ENCODE peak calls at places on chromosomes 3 and 15, in five cellular contexts. F is endodermal cell; S is naive thymus-derived CD4-positive, alpha-beta T cell; C is HepG2; I is brain microvascular endothelial cell. E is an unnamed sample.

GRCh38 chr15:84790676-84791075 is 26.5 kb upstream of the ALPK3 start:
- DNase-seq in S (no peak), F (no peak), I (no peak), C (no peak), E (no peak)

GRCh38 chr15:94970831-94971230 is 739.5 kb downstream of the MCTP2 start:
- DNase-seq in C (no peak), S (no peak), F (no peak), I (no peak), E (no peak)

GRCh38 chr3:5194801-5195509 is 7.4 kb downstream of the EDEM1 start:
- DNase-seq in I (peak; percentile 77), F (no peak), C (peak; percentile 67), S (no peak), E (peak; percentile 32)

GRCh38 chr3:140242818-140243276 is 307.9 kb downstream of the CLSTN2 start:
- DNase-seq in C (no peak), F (no peak), I (peak; percentile 20), S (no peak), E (no peak)

GRCh38 chr3:15976524-15976923 is 178.7 kb upstream of the ANKRD28 start:
- DNase-seq in F (no peak), C (no peak), S (no peak), I (no peak), E (no peak)

GRCh38 chr15:31295660-31296059 is 31.0 kb upstream of the KLF13 start:
- DNase-seq in C (no peak), F (no peak), I (no peak), S (no peak), E (no peak)

GRCh38 chr3:44024194-44024593 is 217.5 kb upstream of the TOPAZ1 start:
- DNase-seq in S (no peak), C (no peak), I (no peak), F (no peak), E (no peak)

GRCh38 chr15:80588801-80589200 is 106.3 kb upstream of the ABHD17C start:
- DNase-seq in F (peak; percentile 2), C (peak; percentile 51), S (no peak), I (peak; percentile 93), E (no peak)

GRCh38 chr3:156614642-156615511 is 59.5 kb upstream of the TIPARP start:
- DNase-seq in S (no peak), I (no peak), F (no peak), C (no peak), E (no peak)

GRCh38 chr3:58535531-58536500 is 1.2 kb downstream of the ACOX2 start:
- DNase-seq in S (no peak), F (peak; percentile 63), I (no peak), C (peak; percentile 89), E (no peak)

GRCh38 chr3:101992861-101993260 is 143.5 kb downstream of the NFKBIZ start:
- DNase-seq in I (no peak), F (no peak), S (no peak), C (no peak), E (no peak)

GRCh38 chr3:127722104-127722784 is 49.5 kb downstream of the ABTB1 start:
- DNase-seq in C (no peak), F (no peak), S (no peak), I (no peak), E (no peak)

GRCh38 chr3:61985020-61985419 is 388.3 kb downstream of the FEZF2 start:
- DNase-seq in S (no peak), F (no peak), C (no peak), I (peak; percentile 47), E (no peak)

GRCh38 chr3:108125550-108126071 is 34.8 kb upstream of the CD47 start:
- DNase-seq in I (no peak), F (no peak), C (no peak), S (peak; percentile 34), E (peak; percentile 81)

GRCh38 chr3:188257384-188257961 is 103.5 kb downstream of the LPP start:
- DNase-seq in C (no peak), I (no peak), S (no peak), F (no peak), E (no peak)

GRCh38 chr15:55290361-55291057 is 896 bp upstream of the RAB27A start:
- DNase-seq in C (peak; percentile 71), I (peak; percentile 84), F (peak; percentile 96), S (peak; percentile 77), E (peak; percentile 83)

GRCh38 chr3:47578691-47579632 is at the start of gene CSPG5:
- DNase-seq in C (no peak), F (peak; percentile 78), S (peak; percentile 29), I (no peak), E (peak; percentile 7)

GRCh38 chr3:183455064-183455463 is 26.6 kb upstream of the MCF2L2 start:
- DNase-seq in F (no peak), I (peak; percentile 76), S (no peak), C (peak; percentile 30), E (no peak)

GRCh38 chr15:72341361-72341760 is 21.4 kb upstream of the CELF6 start:
- DNase-seq in C (no peak), I (no peak), S (no peak), F (peak; percentile 88), E (no peak)

GRCh38 chr3:184814214-184814613 is 2.2 kb downstream of the VPS8 start:
- DNase-seq in C (no peak), F (no peak), I (no peak), S (no peak), E (no peak)

GRCh38 chr3:10012106-10012505 is 14.1 kb upstream of the FANCD2 start:
- DNase-seq in F (no peak), S (no peak), C (no peak), I (no peak), E (no peak)

GRCh38 chr3:59320080-59320479 is 270.3 kb upstream of the CFAP20DC start:
- DNase-seq in F (peak; percentile 54), I (no peak), C (peak; percentile 66), S (no peak), E (no peak)

GRCh38 chr3:159762238-159762637 is 226.4 kb upstream of the IL12A start:
- DNase-seq in I (no peak), C (no peak), F (no peak), S (no peak), E (no peak)

DNA sequence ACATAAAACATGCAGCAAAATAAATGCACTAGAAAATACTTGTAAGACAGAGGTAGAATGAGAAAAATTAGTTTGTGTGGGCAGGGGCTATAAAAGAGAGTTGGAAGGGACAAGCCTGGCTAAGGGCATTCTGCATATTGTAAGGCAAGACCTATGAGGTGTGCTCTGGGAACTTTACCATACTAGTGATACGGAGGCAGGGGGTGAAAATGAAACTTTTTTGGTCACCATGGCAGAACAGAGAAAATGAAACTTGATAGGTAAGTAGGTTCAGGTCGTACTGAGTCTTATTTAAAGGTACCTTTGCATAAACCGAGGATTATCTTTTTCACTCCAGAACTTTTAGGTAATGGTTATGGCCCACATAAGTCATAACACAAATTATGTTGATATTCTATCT is 74.7 kb upstream of the ACKR4 start:
- DNase-seq in I (no peak), F (no peak), C (no peak), S (no peak), E (no peak)
- H3K36me3 ChIP-seq in I (peaks cover 37% of the 10 kb centered on the region), F (peaks cover 92% of the 10 kb centered on the region), C (peaks cover 28% of the 10 kb centered on the region), S (peaks cover 8% of the 10 kb centered on the region), E (peaks cover 65% of the 10 kb centered on the region)

DNA sequence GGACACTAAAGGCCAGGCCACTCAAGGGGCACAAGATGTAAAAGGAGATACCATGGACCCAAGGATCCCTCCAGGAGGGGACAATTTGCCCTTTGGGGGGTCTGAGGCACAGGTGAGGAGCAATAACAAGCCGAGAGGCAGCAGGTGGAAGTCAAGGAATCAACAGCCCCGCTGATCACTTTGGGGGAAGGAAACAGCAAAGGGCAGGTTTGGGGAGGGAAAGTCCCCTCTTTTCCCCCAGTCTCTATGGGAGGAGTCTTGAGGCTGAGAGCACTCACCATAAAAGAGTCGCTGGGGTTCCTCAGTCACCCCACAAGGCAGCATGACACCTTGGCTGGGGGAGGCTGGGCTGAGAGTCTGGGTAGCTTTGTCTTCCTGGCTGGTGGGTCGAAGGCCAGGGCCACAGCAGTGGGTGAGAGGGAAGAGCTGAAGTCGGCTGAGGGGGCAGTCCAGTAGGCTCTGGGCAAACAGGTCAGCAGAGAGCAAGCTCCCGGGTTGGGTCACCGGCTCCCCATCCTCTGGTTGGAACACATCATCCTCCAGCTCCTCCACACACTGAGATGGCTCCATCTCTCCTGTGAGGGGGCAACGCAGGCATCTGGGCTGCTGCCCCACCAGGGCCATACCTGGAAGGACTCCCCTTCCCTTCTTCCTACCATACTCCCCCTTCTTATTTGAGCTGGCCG is 3.0 kb downstream of the BMF start:
- DNase-seq in F (no peak), S (no peak), I (no peak), C (no peak), E (no peak)
- H3K4me3 ChIP-seq in F (peak overlapping the region; percentile 64), S (peak overlapping the region; percentile 63), I (no peak overlapping the region), C (no peak overlapping the region), E (peak overlapping the region; percentile 76)

GRCh38 chr15:90080818-90081382 is 21.4 kb downstream of the IDH2 start:
- DNase-seq in F (no peak), S (no peak), C (no peak), I (no peak), E (no peak)
- H3K36me3 ChIP-seq in F (peaks cover 22% of the 10 kb centered on the region), S (peaks cover 7% of the 10 kb centered on the region), C (peaks cover 26% of the 10 kb centered on the region), I (peaks cover 16% of the 10 kb centered on the region), E (peaks cover 43% of the 10 kb centered on the region)

GRCh38 chr15:99109555-99110021 is 4.7 kb downstream of the SYNM start:
- DNase-seq in I (no peak), F (no peak), S (no peak), C (no peak), E (no peak)
- H3K4me3 ChIP-seq in I (no peak overlapping the region), F (no peak overlapping the region), S (no peak overlapping the region), C (no peak overlapping the region), E (no peak overlapping the region)

DNA sequence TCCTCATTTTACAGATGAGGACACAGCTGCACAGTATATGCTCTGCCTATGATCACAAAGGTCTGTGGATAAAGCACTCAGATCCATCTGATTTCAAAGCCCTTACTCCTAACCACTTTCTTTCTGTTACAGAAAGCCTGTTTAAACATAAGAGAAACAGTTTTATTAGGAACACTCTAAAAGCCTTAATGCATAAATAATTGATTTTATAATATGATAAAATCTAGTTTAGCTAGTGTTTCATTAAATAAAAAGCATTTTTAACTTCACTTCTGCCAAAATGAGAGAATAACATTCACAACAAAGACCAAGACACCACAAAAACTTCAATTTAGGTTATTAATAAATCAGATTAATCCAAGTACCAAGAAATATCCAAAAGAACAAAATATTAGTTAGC is 21.4 kb downstream of the SNX4 start:
- DNase-seq in S (no peak), F (no peak), I (no peak), C (no peak), E (no peak)
- H3K36me3 ChIP-seq in S (peaks cover 3% of the 10 kb centered on the region), F (peaks cover 84% of the 10 kb centered on the region), I (peaks cover 10% of the 10 kb centered on the region), C (peaks cover 33% of the 10 kb centered on the region), E (peaks cover 49% of the 10 kb centered on the region)

DNA sequence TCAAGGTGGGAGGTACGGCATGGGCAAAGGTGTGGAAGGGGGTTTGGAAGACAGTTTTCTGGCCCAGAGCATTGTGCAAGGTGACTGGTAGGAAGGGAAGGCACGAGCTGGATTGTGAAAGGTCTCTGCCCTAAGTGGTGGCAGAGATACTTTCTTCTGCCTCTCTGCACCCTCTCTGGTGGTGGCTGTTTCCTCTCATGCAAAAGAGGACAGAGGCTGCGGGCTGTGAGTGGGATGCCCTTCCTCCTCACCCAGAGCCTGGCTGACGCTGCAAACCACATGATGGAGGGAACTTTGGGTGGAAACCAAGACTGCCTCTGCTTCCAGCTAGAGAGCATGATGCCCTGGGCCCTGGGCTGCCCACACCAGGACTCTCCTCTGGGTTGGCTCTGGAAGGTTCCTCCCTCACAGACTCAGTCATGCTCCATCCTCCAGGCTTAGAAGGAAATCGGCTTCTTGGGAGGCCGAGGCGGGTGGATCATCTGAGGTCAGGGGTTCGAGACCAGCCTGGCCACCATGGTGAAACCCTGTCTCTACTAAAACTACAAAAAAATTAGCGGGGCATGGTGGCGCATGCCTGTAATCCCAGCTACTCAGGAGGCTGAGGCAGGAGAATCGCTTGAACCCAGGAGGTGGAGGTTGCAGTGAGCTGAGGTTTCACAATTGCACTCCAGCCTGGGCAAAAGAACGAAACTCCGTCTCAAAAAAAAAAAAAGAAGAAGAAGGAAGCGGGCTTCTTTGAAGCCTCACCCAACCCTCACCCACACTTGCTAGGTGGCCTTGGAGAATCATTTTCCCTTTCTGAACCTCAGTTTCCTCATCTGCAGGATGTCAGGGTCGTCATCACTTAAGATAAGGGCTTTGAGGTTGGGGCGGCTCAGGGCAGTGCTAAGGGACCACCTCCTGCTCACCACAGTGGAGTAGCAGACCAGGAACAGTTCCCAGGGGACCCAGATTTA is 8.3 kb downstream of the PSTPIP1 start:
- DNase-seq in F (no peak), C (no peak), S (no peak), I (no peak), E (peak; percentile 27)
- H3K4me3 ChIP-seq in F (no peak overlapping the region), C (no peak overlapping the region), S (peak overlapping the region; percentile 28), I (no peak overlapping the region), E (peak overlapping the region; percentile 53)